ENCODE peak calls at places on chromosomes 4 and X, in seven cellular contexts. One of them, this sample, is unnamed.

GRCh38 chrX:16892504-16893362 is 22.6 kb upstream of the RBBP7 start:
- DNase-seq in HCT116: peak; percentile 67
- DNase-seq in spleen: peak; percentile 74
- DNase-seq in SK-N-SH: peak; percentile 67
- DNase-seq in HepG2: peak; percentile 50
- DNase-seq in K562: peak; percentile 66
- DNase-seq in H1: no peak
- DNase-seq in this sample: peak; percentile 77

GRCh38 chr4:1547863-1548637 is 136.1 kb downstream of the FAM53A start:
- DNase-seq in K562: no peak
- DNase-seq in H1: no peak
- DNase-seq in HepG2: no peak
- DNase-seq in HCT116: no peak
- DNase-seq in spleen: no peak
- DNase-seq in SK-N-SH: no peak
- DNase-seq in this sample: no peak

GRCh38 chr4:41452484-41453225 is 85.3 kb upstream of the LIMCH1 start:
- DNase-seq in HCT116: no peak
- DNase-seq in spleen: no peak
- DNase-seq in SK-N-SH: no peak
- DNase-seq in HepG2: no peak
- DNase-seq in K562: no peak
- DNase-seq in H1: no peak
- DNase-seq in this sample: no peak

GRCh38 chr4:81195475-81195874 is 19.5 kb downstream of the PRKG2 start:
- DNase-seq in SK-N-SH: no peak
- DNase-seq in K562: no peak
- DNase-seq in HCT116: no peak
- DNase-seq in HepG2: no peak
- DNase-seq in H1: no peak
- DNase-seq in spleen: no peak
- DNase-seq in this sample: no peak

GRCh38 chrX:1597345-1598020 is 6.1 kb downstream of the AKAP17A start:
- DNase-seq in K562: no peak
- DNase-seq in spleen: peak; percentile 69
- DNase-seq in HCT116: no peak
- DNase-seq in HepG2: no peak
- DNase-seq in H1: no peak
- DNase-seq in SK-N-SH: no peak
- DNase-seq in this sample: no peak

GRCh38 chr4:22897520-22898108 is 204.9 kb downstream of the GBA3 start:
- DNase-seq in SK-N-SH: peak; percentile 30
- DNase-seq in HepG2: peak; percentile 16
- DNase-seq in H1: peak; percentile 29
- DNase-seq in spleen: no peak
- DNase-seq in HCT116: peak; percentile 3
- DNase-seq in K562: peak; percentile 40
- DNase-seq in this sample: peak; percentile 35

GRCh38 chr4:123995939-123996338 is 599.3 kb downstream of the SPRY1 start:
- DNase-seq in spleen: no peak
- DNase-seq in K562: no peak
- DNase-seq in SK-N-SH: no peak
- DNase-seq in HCT116: no peak
- DNase-seq in HepG2: no peak
- DNase-seq in H1: no peak
- DNase-seq in this sample: no peak

GRCh38 chrX:114964374-114964773 is 53.0 kb downstream of the IL13RA2 start:
- DNase-seq in K562: no peak
- DNase-seq in spleen: no peak
- DNase-seq in HepG2: no peak
- DNase-seq in H1: no peak
- DNase-seq in HCT116: no peak
- DNase-seq in SK-N-SH: no peak
- DNase-seq in this sample: no peak

GRCh38 chr4:149465941-149466340 is 349.7 kb downstream of the IQCM start:
- DNase-seq in SK-N-SH: no peak
- DNase-seq in HepG2: no peak
- DNase-seq in K562: no peak
- DNase-seq in H1: no peak
- DNase-seq in spleen: no peak
- DNase-seq in HCT116: no peak
- DNase-seq in this sample: no peak

GRCh38 chr4:70859066-70859465 is 19.4 kb upstream of the GRSF1 start:
- DNase-seq in spleen: no peak
- DNase-seq in HepG2: no peak
- DNase-seq in HCT116: no peak
- DNase-seq in K562: no peak
- DNase-seq in H1: no peak
- DNase-seq in SK-N-SH: no peak
- DNase-seq in this sample: no peak

GRCh38 chrX:11080721-11081120 is 30.4 kb upstream of the HCCS start:
- DNase-seq in spleen: no peak
- DNase-seq in HCT116: no peak
- DNase-seq in SK-N-SH: no peak
- DNase-seq in HepG2: no peak
- DNase-seq in H1: no peak
- DNase-seq in K562: no peak
- DNase-seq in this sample: no peak

GRCh38 chr4:87465739-87466366 is 43.5 kb downstream of the NUDT9 start:
- DNase-seq in HCT116: peak; percentile 38
- DNase-seq in SK-N-SH: peak; percentile 41
- DNase-seq in K562: peak; percentile 18
- DNase-seq in spleen: no peak
- DNase-seq in HepG2: peak; percentile 45
- DNase-seq in H1: no peak
- DNase-seq in this sample: no peak

GRCh38 chr4:61312526-61312925 is 112.4 kb downstream of the ADGRL3 start:
- DNase-seq in SK-N-SH: no peak
- DNase-seq in HepG2: no peak
- DNase-seq in spleen: no peak
- DNase-seq in HCT116: no peak
- DNase-seq in K562: no peak
- DNase-seq in H1: no peak
- DNase-seq in this sample: no peak

GRCh38 chrX:154358011-154358410 is 16.4 kb downstream of the FLNA start:
- DNase-seq in spleen: no peak
- DNase-seq in SK-N-SH: no peak
- DNase-seq in HepG2: no peak
- DNase-seq in H1: no peak
- DNase-seq in K562: no peak
- DNase-seq in HCT116: no peak
- DNase-seq in this sample: no peak

GRCh38 chrX:154357205-154357604 is 17.2 kb downstream of the FLNA start:
- DNase-seq in HCT116: no peak
- DNase-seq in SK-N-SH: no peak
- DNase-seq in HepG2: no peak
- DNase-seq in H1: no peak
- DNase-seq in K562: no peak
- DNase-seq in spleen: no peak
- DNase-seq in this sample: no peak

GRCh38 chrX:154355776-154356140 is 18.7 kb downstream of the FLNA start:
- DNase-seq in H1: no peak
- DNase-seq in HepG2: no peak
- DNase-seq in HCT116: no peak
- DNase-seq in SK-N-SH: no peak
- DNase-seq in K562: no peak
- DNase-seq in spleen: no peak
- DNase-seq in this sample: no peak

GRCh38 chrX:154355094-154355775 is 19.2 kb downstream of the FLNA start:
- DNase-seq in spleen: no peak
- DNase-seq in K562: no peak
- DNase-seq in H1: no peak
- DNase-seq in HCT116: no peak
- DNase-seq in HepG2: no peak
- DNase-seq in SK-N-SH: no peak
- DNase-seq in this sample: no peak

DNA sequence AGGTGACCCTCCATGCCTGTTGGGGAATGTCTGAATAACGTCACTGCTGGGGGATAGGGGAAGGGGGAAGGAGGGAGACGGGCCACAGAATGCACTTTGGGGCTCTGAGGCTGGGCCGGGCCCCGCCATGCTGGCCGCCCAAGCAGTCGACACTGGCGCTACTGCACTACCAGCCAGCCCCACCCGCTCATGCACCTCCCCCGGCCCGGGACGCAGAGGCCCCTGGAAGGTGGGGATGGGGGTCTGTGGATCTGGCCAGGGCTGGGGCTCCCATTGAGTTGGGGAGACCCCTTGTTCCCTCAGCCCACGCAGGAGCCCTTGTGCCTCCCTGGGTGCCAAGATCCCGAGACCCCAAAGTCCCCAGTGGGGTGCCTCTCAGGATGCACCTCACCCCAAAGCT is 17.8 kb downstream of the FLNA start:
- DNase-seq in H1: no peak
- DNase-seq in HCT116: no peak
- DNase-seq in HepG2: no peak
- DNase-seq in spleen: no peak
- DNase-seq in SK-N-SH: no peak
- DNase-seq in K562: no peak
- DNase-seq in this sample: no peak
- H3K36me3 ChIP-seq in H1: peaks cover 68% of the 10 kb centered on the region
- H3K36me3 ChIP-seq in HCT116: peaks cover 8% of the 10 kb centered on the region
- H3K36me3 ChIP-seq in HepG2: peaks cover 43% of the 10 kb centered on the region
- H3K36me3 ChIP-seq in spleen: no peaks in the 10 kb centered on the region
- H3K36me3 ChIP-seq in SK-N-SH: peaks cover under 1% of the 10 kb centered on the region
- H3K36me3 ChIP-seq in K562: peaks cover 98% of the 10 kb centered on the region
- H3K36me3 ChIP-seq in this sample: peaks cover 5% of the 10 kb centered on the region

GRCh38 chr4:151530230-151530629 is 121.3 kb downstream of the FHIP1A start:
- DNase-seq in HCT116: no peak
- DNase-seq in SK-N-SH: no peak
- DNase-seq in K562: no peak
- DNase-seq in HepG2: no peak
- DNase-seq in spleen: no peak
- DNase-seq in H1: no peak
- DNase-seq in this sample: no peak

GRCh38 chr4:151530783-151531182 is 121.8 kb downstream of the FHIP1A start:
- DNase-seq in spleen: no peak
- DNase-seq in SK-N-SH: no peak
- DNase-seq in H1: no peak
- DNase-seq in HCT116: no peak
- DNase-seq in HepG2: no peak
- DNase-seq in K562: peak; percentile 9
- DNase-seq in this sample: no peak

GRCh38 chr4:151534195-151534594 is 125.2 kb downstream of the FHIP1A start:
- DNase-seq in HCT116: no peak
- DNase-seq in H1: no peak
- DNase-seq in HepG2: no peak
- DNase-seq in K562: no peak
- DNase-seq in spleen: no peak
- DNase-seq in SK-N-SH: no peak
- DNase-seq in this sample: no peak

GRCh38 chr4:151529187-151529586 is 120.2 kb downstream of the FHIP1A start:
- DNase-seq in K562: no peak
- DNase-seq in H1: no peak
- DNase-seq in HepG2: no peak
- DNase-seq in SK-N-SH: no peak
- DNase-seq in HCT116: no peak
- DNase-seq in spleen: no peak
- DNase-seq in this sample: no peak

GRCh38 chr4:151532001-151532708 is 123.2 kb downstream of the FHIP1A start:
- DNase-seq in K562: no peak
- DNase-seq in spleen: no peak
- DNase-seq in H1: no peak
- DNase-seq in SK-N-SH: no peak
- DNase-seq in HepG2: no peak
- DNase-seq in HCT116: no peak
- DNase-seq in this sample: no peak
- TF ChIP-seq CTCF in K562: no peak
- TF ChIP-seq CTCF in spleen: no peak
- TF ChIP-seq CTCF in H1: no peak
- TF ChIP-seq CTCF in SK-N-SH: no peak
- TF ChIP-seq CTCF in HepG2: no peak
- TF ChIP-seq CTCF in HCT116: no peak
- TF ChIP-seq CTCF in this sample: no peak

DNA sequence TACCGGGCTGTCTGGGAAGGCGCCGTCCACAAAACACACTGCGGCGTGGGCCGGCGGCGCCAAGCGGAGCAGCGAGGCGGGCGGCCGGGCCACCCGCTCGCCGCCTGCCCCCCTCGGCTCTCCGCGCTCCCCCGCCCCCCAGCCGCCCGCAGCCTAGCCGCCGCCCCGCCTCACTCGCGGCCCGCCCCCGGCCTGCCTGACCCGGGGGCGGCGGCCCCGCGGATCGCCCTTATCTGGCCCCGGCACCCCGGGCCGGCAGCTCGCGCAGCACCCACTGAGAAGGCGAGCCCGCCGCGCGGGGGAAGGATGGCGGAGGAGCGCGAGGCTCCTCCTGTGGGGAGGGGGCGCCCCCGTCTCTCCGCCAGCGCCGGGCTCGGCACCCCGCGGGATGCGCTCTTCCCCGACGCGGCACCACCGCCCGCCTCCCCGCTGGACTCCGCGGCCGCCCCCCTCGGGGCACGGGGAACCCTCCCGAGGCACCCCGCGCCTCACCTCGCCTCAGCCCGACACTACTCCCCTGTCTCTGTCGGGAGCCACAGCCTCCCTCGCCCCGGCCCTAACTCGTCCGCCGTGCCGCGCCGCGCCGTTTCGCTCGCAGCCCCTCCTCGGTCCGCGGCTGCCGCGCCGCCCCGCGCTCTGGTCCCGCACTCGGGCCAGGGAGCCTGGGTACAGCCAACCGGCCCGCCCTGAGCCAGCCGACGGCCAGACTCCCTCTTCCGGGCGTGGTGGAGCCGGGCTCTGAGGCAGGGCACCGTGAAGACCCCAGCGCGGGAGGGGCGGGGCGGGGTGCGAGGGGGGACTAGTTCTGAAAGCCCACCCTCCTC is 564 bp downstream of the ATP11C start:
- DNase-seq in HepG2: no peak
- DNase-seq in K562: peak; percentile 84
- DNase-seq in H1: no peak
- DNase-seq in spleen: peak; percentile 92
- DNase-seq in SK-N-SH: peak; percentile 79
- DNase-seq in HCT116: no peak
- DNase-seq in this sample: peak; percentile 55
- TF ChIP-seq POLR2AphosphoS5 in HepG2: no peak
- TF ChIP-seq POLR2AphosphoS5 in K562: peak; percentile 85
- TF ChIP-seq POLR2AphosphoS5 in H1: no peak
- TF ChIP-seq POLR2AphosphoS5 in spleen: no peak
- TF ChIP-seq POLR2AphosphoS5 in SK-N-SH: no peak
- TF ChIP-seq POLR2AphosphoS5 in HCT116: peak; percentile 11
- TF ChIP-seq POLR2AphosphoS5 in this sample: no peak

GRCh38 chr4:39834269-39834668 is 136.3 kb downstream of the UBE2K start:
- DNase-seq in HepG2: no peak
- DNase-seq in H1: no peak
- DNase-seq in HCT116: no peak
- DNase-seq in K562: no peak
- DNase-seq in SK-N-SH: no peak
- DNase-seq in spleen: no peak
- DNase-seq in this sample: no peak

GRCh38 chr4:39841894-39842293 is 135.8 kb downstream of the PDS5A start:
- DNase-seq in SK-N-SH: no peak
- DNase-seq in HCT116: no peak
- DNase-seq in H1: no peak
- DNase-seq in spleen: no peak
- DNase-seq in K562: no peak
- DNase-seq in HepG2: peak; percentile 5
- DNase-seq in this sample: no peak

DNA sequence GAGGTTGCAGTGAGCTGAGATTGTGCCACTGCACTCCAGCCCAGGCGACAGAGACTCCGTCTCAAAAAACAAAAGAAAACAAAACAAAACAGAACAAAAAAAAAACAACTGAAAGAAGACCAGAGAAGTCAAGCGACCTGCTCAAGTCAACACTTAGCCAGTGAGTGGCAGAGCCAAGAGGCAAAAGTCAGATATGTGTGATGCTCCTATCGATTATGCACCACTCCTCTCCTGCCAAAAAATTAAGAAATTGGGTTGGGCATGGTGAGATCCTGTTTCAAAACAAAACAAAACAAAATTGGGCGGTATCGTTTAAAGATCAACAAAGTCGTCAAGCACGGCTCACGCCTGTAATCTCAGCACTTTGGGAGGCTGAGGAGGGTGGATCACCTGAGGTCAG is 137.7 kb downstream of the PDS5A start:
- DNase-seq in HepG2: no peak
- DNase-seq in spleen: no peak
- DNase-seq in HCT116: no peak
- DNase-seq in K562: no peak
- DNase-seq in SK-N-SH: no peak
- DNase-seq in H1: no peak
- DNase-seq in this sample: no peak
- H3K36me3 ChIP-seq in HepG2: peaks cover 56% of the 10 kb centered on the region
- H3K36me3 ChIP-seq in spleen: peaks cover 9% of the 10 kb centered on the region
- H3K36me3 ChIP-seq in HCT116: peaks cover 35% of the 10 kb centered on the region
- H3K36me3 ChIP-seq in K562: peaks cover 88% of the 10 kb centered on the region
- H3K36me3 ChIP-seq in SK-N-SH: peaks cover 79% of the 10 kb centered on the region
- H3K36me3 ChIP-seq in H1: peaks cover 24% of the 10 kb centered on the region
- H3K36me3 ChIP-seq in this sample: no peaks in the 10 kb centered on the region

This sample was measured in transverse colon.